ENCODE peak calls at places on chromosomes 1 and 21, in nine cellular contexts. One of them, this sample, is unnamed.

GRCh38 chr1:46466477-46467182 is 23.0 kb upstream of the DMBX1 start:
- DNase-seq in astrocyte: no peak
- DNase-seq in dorsolateral prefrontal cortex: no peak
- DNase-seq in left ventricle myocardium inferior: peak; percentile 40
- DNase-seq in H1: no peak
- DNase-seq in CD8-positive, alpha-beta T cell: no peak
- DNase-seq in tibial nerve: no peak
- DNase-seq in brain microvascular endothelial cell: no peak
- DNase-seq in gastrocnemius medialis: no peak
- DNase-seq in this sample: no peak

GRCh38 chr21:44331650-44332306 is 7.4 kb downstream of the CFAP410 start:
- DNase-seq in astrocyte: no peak
- DNase-seq in dorsolateral prefrontal cortex: no peak
- DNase-seq in left ventricle myocardium inferior: no peak
- DNase-seq in H1: no peak
- DNase-seq in CD8-positive, alpha-beta T cell: no peak
- DNase-seq in tibial nerve: no peak
- DNase-seq in brain microvascular endothelial cell: peak; percentile 8
- DNase-seq in gastrocnemius medialis: no peak
- DNase-seq in this sample: no peak

GRCh38 chr21:37257526-37257966 is 9.6 kb downstream of the VPS26C start:
- DNase-seq in astrocyte: peak; percentile 24
- DNase-seq in dorsolateral prefrontal cortex: no peak
- DNase-seq in left ventricle myocardium inferior: peak; percentile 23
- DNase-seq in H1: no peak
- DNase-seq in CD8-positive, alpha-beta T cell: no peak
- DNase-seq in tibial nerve: no peak
- DNase-seq in brain microvascular endothelial cell: peak; percentile 11
- DNase-seq in gastrocnemius medialis: no peak
- DNase-seq in this sample: peak; percentile 56

GRCh38 chr1:70807088-70807664 is 240.4 kb downstream of the PTGER3 start:
- DNase-seq in astrocyte: no peak
- DNase-seq in dorsolateral prefrontal cortex: no peak
- DNase-seq in left ventricle myocardium inferior: no peak
- DNase-seq in H1: no peak
- DNase-seq in CD8-positive, alpha-beta T cell: no peak
- DNase-seq in tibial nerve: no peak
- DNase-seq in brain microvascular endothelial cell: no peak
- DNase-seq in gastrocnemius medialis: no peak
- DNase-seq in this sample: no peak

GRCh38 chr1:169529068-169529642 is 43.4 kb upstream of the SLC19A2 start:
- DNase-seq in astrocyte: peak; percentile 41
- DNase-seq in dorsolateral prefrontal cortex: no peak
- DNase-seq in left ventricle myocardium inferior: no peak
- DNase-seq in H1: peak; percentile 23
- DNase-seq in CD8-positive, alpha-beta T cell: no peak
- DNase-seq in tibial nerve: no peak
- DNase-seq in brain microvascular endothelial cell: no peak
- DNase-seq in gastrocnemius medialis: no peak
- DNase-seq in this sample: no peak

GRCh38 chr1:71106658-71107322 is 26.0 kb upstream of the ZRANB2 start:
- DNase-seq in astrocyte: no peak
- DNase-seq in dorsolateral prefrontal cortex: no peak
- DNase-seq in left ventricle myocardium inferior: no peak
- DNase-seq in H1: no peak
- DNase-seq in CD8-positive, alpha-beta T cell: no peak
- DNase-seq in tibial nerve: no peak
- DNase-seq in brain microvascular endothelial cell: no peak
- DNase-seq in gastrocnemius medialis: no peak
- DNase-seq in this sample: no peak

GRCh38 chr1:90340604-90341003 is 345.7 kb downstream of the ZNF326 start:
- DNase-seq in astrocyte: no peak
- DNase-seq in dorsolateral prefrontal cortex: no peak
- DNase-seq in left ventricle myocardium inferior: no peak
- DNase-seq in H1: no peak
- DNase-seq in CD8-positive, alpha-beta T cell: no peak
- DNase-seq in tibial nerve: no peak
- DNase-seq in brain microvascular endothelial cell: no peak
- DNase-seq in gastrocnemius medialis: no peak
- DNase-seq in this sample: no peak

GRCh38 chr1:25099343-25099951 is 132.9 kb downstream of the SYF2 start:
- DNase-seq in astrocyte: no peak
- DNase-seq in dorsolateral prefrontal cortex: no peak
- DNase-seq in left ventricle myocardium inferior: no peak
- DNase-seq in H1: no peak
- DNase-seq in CD8-positive, alpha-beta T cell: peak; percentile 77
- DNase-seq in tibial nerve: no peak
- DNase-seq in brain microvascular endothelial cell: no peak
- DNase-seq in gastrocnemius medialis: peak; percentile 20
- DNase-seq in this sample: no peak

GRCh38 chr1:233631810-233632375 is 18.0 kb downstream of the KCNK1 start:
- DNase-seq in astrocyte: no peak
- DNase-seq in dorsolateral prefrontal cortex: no peak
- DNase-seq in left ventricle myocardium inferior: no peak
- DNase-seq in H1: no peak
- DNase-seq in CD8-positive, alpha-beta T cell: no peak
- DNase-seq in tibial nerve: no peak
- DNase-seq in brain microvascular endothelial cell: no peak
- DNase-seq in gastrocnemius medialis: no peak
- DNase-seq in this sample: no peak

GRCh38 chr21:29077651-29078090 is 4.2 kb upstream of the CCT8 start:
- DNase-seq in astrocyte: peak; percentile 9
- DNase-seq in dorsolateral prefrontal cortex: no peak
- DNase-seq in left ventricle myocardium inferior: no peak
- DNase-seq in H1: no peak
- DNase-seq in CD8-positive, alpha-beta T cell: peak; percentile 54
- DNase-seq in tibial nerve: no peak
- DNase-seq in brain microvascular endothelial cell: no peak
- DNase-seq in gastrocnemius medialis: no peak
- DNase-seq in this sample: no peak

GRCh38 chr1:232250838-232251237 is 379.1 kb downstream of the SIPA1L2 start:
- DNase-seq in astrocyte: no peak
- DNase-seq in dorsolateral prefrontal cortex: no peak
- DNase-seq in left ventricle myocardium inferior: no peak
- DNase-seq in H1: no peak
- DNase-seq in CD8-positive, alpha-beta T cell: no peak
- DNase-seq in tibial nerve: no peak
- DNase-seq in brain microvascular endothelial cell: no peak
- DNase-seq in gastrocnemius medialis: no peak
- DNase-seq in this sample: no peak

GRCh38 chr1:216630532-216630931 is 92.7 kb downstream of the ESRRG start:
- DNase-seq in astrocyte: no peak
- DNase-seq in dorsolateral prefrontal cortex: no peak
- DNase-seq in left ventricle myocardium inferior: no peak
- DNase-seq in H1: no peak
- DNase-seq in CD8-positive, alpha-beta T cell: no peak
- DNase-seq in tibial nerve: no peak
- DNase-seq in brain microvascular endothelial cell: no peak
- DNase-seq in gastrocnemius medialis: no peak
- DNase-seq in this sample: no peak

GRCh38 chr1:46301406-46302090 is 1.9 kb downstream of the LRRC41 start:
- DNase-seq in astrocyte: peak; percentile 47
- DNase-seq in dorsolateral prefrontal cortex: no peak
- DNase-seq in left ventricle myocardium inferior: no peak
- DNase-seq in H1: no peak
- DNase-seq in CD8-positive, alpha-beta T cell: no peak
- DNase-seq in tibial nerve: peak; percentile 14
- DNase-seq in brain microvascular endothelial cell: peak; percentile 16
- DNase-seq in gastrocnemius medialis: peak; percentile 32
- DNase-seq in this sample: peak; percentile 67

GRCh38 chr1:28553229-28553930 is 495 bp downstream of the TRNAU1AP start:
- DNase-seq in astrocyte: peak; percentile 28
- DNase-seq in dorsolateral prefrontal cortex: no peak
- DNase-seq in left ventricle myocardium inferior: peak; percentile 26
- DNase-seq in H1: no peak
- DNase-seq in CD8-positive, alpha-beta T cell: no peak
- DNase-seq in tibial nerve: peak; percentile 9
- DNase-seq in brain microvascular endothelial cell: peak; percentile 34
- DNase-seq in gastrocnemius medialis: no peak
- DNase-seq in this sample: peak; percentile 63

GRCh38 chr1:68327414-68327813 is 95.1 kb upstream of the WLS start:
- DNase-seq in astrocyte: no peak
- DNase-seq in dorsolateral prefrontal cortex: no peak
- DNase-seq in left ventricle myocardium inferior: no peak
- DNase-seq in H1: no peak
- DNase-seq in CD8-positive, alpha-beta T cell: no peak
- DNase-seq in tibial nerve: peak; percentile 33
- DNase-seq in brain microvascular endothelial cell: no peak
- DNase-seq in gastrocnemius medialis: no peak
- DNase-seq in this sample: no peak

GRCh38 chr1:87061742-87062156 is 147.3 kb downstream of the HS2ST1 start:
- DNase-seq in astrocyte: peak; percentile 68
- DNase-seq in dorsolateral prefrontal cortex: no peak
- DNase-seq in left ventricle myocardium inferior: no peak
- DNase-seq in H1: no peak
- DNase-seq in CD8-positive, alpha-beta T cell: no peak
- DNase-seq in tibial nerve: no peak
- DNase-seq in brain microvascular endothelial cell: no peak
- DNase-seq in gastrocnemius medialis: no peak
- DNase-seq in this sample: no peak

GRCh38 chr1:86741947-86742572 is 37.7 kb downstream of the SH3GLB1 start:
- DNase-seq in astrocyte: no peak
- DNase-seq in dorsolateral prefrontal cortex: no peak
- DNase-seq in left ventricle myocardium inferior: no peak
- DNase-seq in H1: no peak
- DNase-seq in CD8-positive, alpha-beta T cell: no peak
- DNase-seq in tibial nerve: peak; percentile 27
- DNase-seq in brain microvascular endothelial cell: peak; percentile 36
- DNase-seq in gastrocnemius medialis: no peak
- DNase-seq in this sample: no peak

GRCh38 chr1:185804608-185805007 is 70.4 kb downstream of the HMCN1 start:
- DNase-seq in astrocyte: no peak
- DNase-seq in dorsolateral prefrontal cortex: no peak
- DNase-seq in left ventricle myocardium inferior: no peak
- DNase-seq in H1: no peak
- DNase-seq in CD8-positive, alpha-beta T cell: no peak
- DNase-seq in tibial nerve: no peak
- DNase-seq in brain microvascular endothelial cell: no peak
- DNase-seq in gastrocnemius medialis: no peak
- DNase-seq in this sample: no peak
- H3K27ac ChIP-seq in astrocyte: no peak overlapping the region
- H3K27ac ChIP-seq in dorsolateral prefrontal cortex: no peak overlapping the region
- H3K27ac ChIP-seq in left ventricle myocardium inferior: no peak overlapping the region
- H3K27ac ChIP-seq in H1: no peak overlapping the region
- H3K27ac ChIP-seq in CD8-positive, alpha-beta T cell: no peak overlapping the region
- H3K27ac ChIP-seq in tibial nerve: no peak overlapping the region
- H3K27ac ChIP-seq in brain microvascular endothelial cell: no peak overlapping the region
- H3K27ac ChIP-seq in gastrocnemius medialis: no peak overlapping the region
- H3K27ac ChIP-seq in this sample: no peak overlapping the region

DNA sequence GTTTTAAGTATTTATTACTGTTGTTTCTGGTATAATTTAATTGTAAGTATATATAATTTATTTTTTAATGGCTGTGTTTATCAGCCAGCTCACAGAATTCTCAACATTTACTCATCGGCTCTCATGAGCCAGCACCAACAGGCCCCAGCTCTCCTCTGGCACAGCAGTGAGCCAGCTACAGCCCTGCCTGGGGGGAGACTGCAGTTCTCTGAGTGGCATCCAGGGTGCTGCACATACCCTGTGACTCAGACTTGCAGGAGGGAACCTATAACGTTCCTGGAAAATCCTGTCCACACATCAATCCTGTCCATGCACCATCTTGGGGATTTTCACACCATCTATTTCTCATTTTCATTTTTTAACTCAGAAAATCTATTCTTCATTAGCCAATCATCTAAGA is 36.5 kb downstream of the FHAD1 start:
- DNase-seq in astrocyte: peak; percentile 36
- DNase-seq in dorsolateral prefrontal cortex: no peak
- DNase-seq in left ventricle myocardium inferior: peak; percentile 26
- DNase-seq in H1: no peak
- DNase-seq in CD8-positive, alpha-beta T cell: no peak
- DNase-seq in tibial nerve: no peak
- DNase-seq in brain microvascular endothelial cell: no peak
- DNase-seq in gastrocnemius medialis: no peak
- DNase-seq in this sample: no peak
- TF ChIP-seq CTCF in astrocyte: peak; percentile 9
- TF ChIP-seq CTCF in dorsolateral prefrontal cortex: no peak
- TF ChIP-seq CTCF in left ventricle myocardium inferior: peak; percentile 51
- TF ChIP-seq CTCF in H1: peak; percentile 4
- TF ChIP-seq CTCF in CD8-positive, alpha-beta T cell: no peak
- TF ChIP-seq CTCF in tibial nerve: no peak
- TF ChIP-seq CTCF in brain microvascular endothelial cell: peak; percentile 50
- TF ChIP-seq CTCF in gastrocnemius medialis: no peak
- TF ChIP-seq CTCF in this sample: no peak

DNA sequence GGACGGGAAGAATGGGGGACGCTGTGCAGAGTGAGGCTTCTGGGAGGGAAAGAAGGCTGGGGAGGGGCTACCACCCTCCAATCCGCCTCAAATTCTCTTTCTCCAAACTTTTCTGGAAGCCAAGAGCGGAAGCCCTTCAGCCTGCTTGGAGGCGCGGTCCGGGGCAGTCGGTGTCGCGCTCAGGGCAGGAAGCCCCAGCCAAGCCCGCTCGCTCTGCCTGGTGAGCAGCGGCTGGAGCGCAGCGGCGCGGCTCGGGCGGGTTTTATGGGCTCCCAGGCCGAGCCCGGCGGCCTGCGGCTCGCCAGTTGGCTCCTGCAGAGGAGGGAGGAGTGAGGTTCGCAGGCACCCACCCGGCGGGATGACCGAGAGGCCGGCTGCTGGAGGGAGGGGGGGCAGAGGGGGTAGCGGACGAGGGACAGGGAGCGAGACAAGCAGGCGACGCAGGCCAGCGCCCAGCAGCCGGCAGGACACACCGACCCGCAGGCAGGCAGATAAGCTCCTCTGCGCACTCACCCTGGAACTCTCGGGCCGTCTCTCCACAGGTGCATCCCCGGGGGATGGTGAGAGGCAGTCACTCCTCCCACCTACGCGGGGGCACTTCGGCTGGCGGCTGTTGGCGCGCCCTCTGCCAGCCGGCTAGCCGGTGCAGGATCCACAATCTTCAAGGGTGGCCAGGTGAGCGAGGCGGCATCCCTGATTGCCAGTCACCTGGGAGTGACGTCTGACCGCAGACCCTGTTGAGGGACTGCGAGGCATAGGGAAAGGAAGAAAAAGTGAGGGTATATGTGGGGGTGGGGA is at the start of gene AVPR1B:
- DNase-seq in astrocyte: peak; percentile 19
- DNase-seq in dorsolateral prefrontal cortex: no peak
- DNase-seq in left ventricle myocardium inferior: peak; percentile 48
- DNase-seq in H1: peak; percentile 21
- DNase-seq in CD8-positive, alpha-beta T cell: no peak
- DNase-seq in tibial nerve: no peak
- DNase-seq in brain microvascular endothelial cell: peak; percentile 5
- DNase-seq in gastrocnemius medialis: no peak
- DNase-seq in this sample: no peak
- H3K4me3 ChIP-seq in astrocyte: peak within 1 kb of the TSS; percentile 44
- H3K4me3 ChIP-seq in dorsolateral prefrontal cortex: peak within 1 kb of the TSS; percentile 64
- H3K4me3 ChIP-seq in left ventricle myocardium inferior: peak within 1 kb of the TSS; percentile 68
- H3K4me3 ChIP-seq in H1: peak within 1 kb of the TSS; percentile 69
- H3K4me3 ChIP-seq in CD8-positive, alpha-beta T cell: peak within 1 kb of the TSS; percentile 23
- H3K4me3 ChIP-seq in tibial nerve: peak within 1 kb of the TSS; percentile 30
- H3K4me3 ChIP-seq in brain microvascular endothelial cell: peak within 1 kb of the TSS; percentile 26
- H3K4me3 ChIP-seq in gastrocnemius medialis: peak within 1 kb of the TSS; percentile 41
- H3K4me3 ChIP-seq in this sample: peak within 1 kb of the TSS; percentile 52

DNA sequence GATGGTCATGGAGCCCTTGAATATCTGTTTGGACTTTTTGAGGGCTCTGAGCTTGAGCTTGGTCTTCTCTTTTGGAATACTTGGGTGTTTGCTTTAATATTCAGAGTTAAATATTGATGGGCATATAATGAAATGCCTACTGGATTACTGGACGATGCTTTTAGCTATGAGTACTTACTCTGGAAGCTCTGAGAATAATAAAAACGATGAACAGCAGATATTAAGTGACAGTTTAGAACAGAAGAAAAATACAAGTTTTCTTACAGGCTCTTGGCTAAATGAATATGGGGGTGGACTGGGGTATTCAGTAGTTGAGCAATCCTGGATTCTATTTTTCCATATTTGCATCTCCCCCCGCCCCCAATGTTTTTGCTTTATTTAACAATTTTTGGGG is 20.7 kb downstream of the GALNT2 start:
- DNase-seq in astrocyte: no peak
- DNase-seq in dorsolateral prefrontal cortex: no peak
- DNase-seq in left ventricle myocardium inferior: no peak
- DNase-seq in H1: no peak
- DNase-seq in CD8-positive, alpha-beta T cell: no peak
- DNase-seq in tibial nerve: no peak
- DNase-seq in brain microvascular endothelial cell: no peak
- DNase-seq in gastrocnemius medialis: no peak
- DNase-seq in this sample: no peak
- H3K27ac ChIP-seq in astrocyte: peak overlapping the region; percentile 22
- H3K27ac ChIP-seq in dorsolateral prefrontal cortex: no peak overlapping the region
- H3K27ac ChIP-seq in left ventricle myocardium inferior: no peak overlapping the region
- H3K27ac ChIP-seq in H1: no peak overlapping the region
- H3K27ac ChIP-seq in CD8-positive, alpha-beta T cell: no peak overlapping the region
- H3K27ac ChIP-seq in tibial nerve: no peak overlapping the region
- H3K27ac ChIP-seq in brain microvascular endothelial cell: no peak overlapping the region
- H3K27ac ChIP-seq in gastrocnemius medialis: no peak overlapping the region
- H3K27ac ChIP-seq in this sample: no peak overlapping the region